ENCODE peak calls at places on chromosomes 13 and 19, in five cellular contexts. One of them, this sample, is unnamed.
A peak's percentile ranks its signal among the peaks of the same experiment; 100 is the strongest.

GRCh38 chr19:768424-768823 is 17.5 kb downstream of the MISP start:
- DNase-seq in HCT116: no peak
- DNase-seq in fibroblast of villous mesenchyme: peak; percentile 93
- DNase-seq in NB4: no peak
- DNase-seq in tibial nerve: no peak
- DNase-seq in this sample: no peak

GRCh38 chr13:35957174-35957867 is 173.9 kb downstream of the DCLK1 start:
- DNase-seq in HCT116: no peak
- DNase-seq in fibroblast of villous mesenchyme: peak; percentile 20
- DNase-seq in NB4: no peak
- DNase-seq in tibial nerve: peak; percentile 44
- DNase-seq in this sample: no peak

GRCh38 chr13:30142502-30143211 is 164.7 kb downstream of the KATNAL1 start:
- DNase-seq in HCT116: peak; percentile 21
- DNase-seq in fibroblast of villous mesenchyme: peak; percentile 99
- DNase-seq in NB4: no peak
- DNase-seq in tibial nerve: peak; percentile 62
- DNase-seq in this sample: no peak

GRCh38 chr19:3546119-3546518 is 7.1 kb downstream of the TEKTIP1 start:
- DNase-seq in HCT116: no peak
- DNase-seq in fibroblast of villous mesenchyme: no peak
- DNase-seq in NB4: no peak
- DNase-seq in tibial nerve: no peak
- DNase-seq in this sample: no peak

GRCh38 chr13:31278874-31279273 is 79.1 kb downstream of the B3GLCT start:
- DNase-seq in HCT116: no peak
- DNase-seq in fibroblast of villous mesenchyme: no peak
- DNase-seq in NB4: no peak
- DNase-seq in tibial nerve: no peak
- DNase-seq in this sample: no peak

GRCh38 chr13:72097568-72097967 is 230.6 kb upstream of the DACH1 start:
- DNase-seq in HCT116: no peak
- DNase-seq in fibroblast of villous mesenchyme: no peak
- DNase-seq in NB4: no peak
- DNase-seq in tibial nerve: no peak
- DNase-seq in this sample: no peak

GRCh38 chr13:39512687-39513086 is 90.3 kb downstream of the LHFPL6 start:
- DNase-seq in HCT116: no peak
- DNase-seq in fibroblast of villous mesenchyme: no peak
- DNase-seq in NB4: no peak
- DNase-seq in tibial nerve: no peak
- DNase-seq in this sample: no peak

GRCh38 chr13:33110713-33111413 is 94.6 kb downstream of the KL start:
- DNase-seq in HCT116: no peak
- DNase-seq in fibroblast of villous mesenchyme: no peak
- DNase-seq in NB4: no peak
- DNase-seq in tibial nerve: peak; percentile 40
- DNase-seq in this sample: no peak

GRCh38 chr19:44623080-44623479 is 9.7 kb downstream of the IGSF23 start:
- DNase-seq in HCT116: no peak
- DNase-seq in fibroblast of villous mesenchyme: peak; percentile 55
- DNase-seq in NB4: peak; percentile 65
- DNase-seq in tibial nerve: no peak
- DNase-seq in this sample: no peak

DNA sequence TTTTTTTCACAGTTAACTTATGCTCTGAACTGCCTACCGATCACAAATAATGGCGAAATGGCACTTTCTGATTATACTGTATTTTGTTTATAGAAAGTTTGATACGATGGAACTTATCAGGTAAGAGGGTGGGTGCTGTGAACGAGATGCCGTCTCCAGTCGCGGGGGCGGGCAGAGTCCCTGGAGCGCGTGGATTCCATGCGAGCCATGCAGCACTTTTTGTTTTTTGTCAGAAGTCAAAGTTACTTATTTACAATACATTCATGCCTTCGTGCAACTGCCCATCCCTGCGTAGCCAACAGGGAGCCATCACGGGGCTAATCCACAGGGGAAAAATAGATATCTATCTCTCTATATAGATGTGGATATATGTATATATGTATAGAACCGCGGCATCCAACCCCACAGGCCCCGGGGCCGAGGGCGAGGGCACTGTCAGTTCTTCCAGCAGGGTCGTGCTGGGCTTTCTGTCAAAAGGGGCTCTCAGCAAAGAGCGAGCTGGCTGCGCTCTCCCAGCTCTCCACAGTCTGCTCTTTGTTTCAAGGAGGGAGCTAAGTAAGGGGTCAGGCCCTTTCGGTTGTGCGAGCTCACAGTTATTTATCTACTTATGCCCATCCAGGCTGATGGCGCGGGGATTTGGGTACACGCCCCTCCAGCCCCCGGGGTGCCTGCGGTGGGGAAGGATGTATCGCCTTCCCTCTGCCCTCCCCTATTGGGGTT is 3.4 kb downstream of the SLITRK1 start:
- DNase-seq in HCT116: no peak
- DNase-seq in fibroblast of villous mesenchyme: no peak
- DNase-seq in NB4: no peak
- DNase-seq in tibial nerve: no peak
- DNase-seq in this sample: no peak
- H3K4me3 ChIP-seq in HCT116: no peak overlapping the region
- H3K4me3 ChIP-seq in fibroblast of villous mesenchyme: no peak overlapping the region
- H3K4me3 ChIP-seq in NB4: no peak overlapping the region
- H3K4me3 ChIP-seq in tibial nerve: peak overlapping the region; percentile 31
- H3K4me3 ChIP-seq in this sample: no peak overlapping the region

GRCh38 chr13:76668716-76669115 is 217.5 kb downstream of the KCTD12 start:
- DNase-seq in HCT116: no peak
- DNase-seq in fibroblast of villous mesenchyme: no peak
- DNase-seq in NB4: no peak
- DNase-seq in tibial nerve: no peak
- DNase-seq in this sample: no peak
- H3K4me3 ChIP-seq in HCT116: no peak overlapping the region
- H3K4me3 ChIP-seq in fibroblast of villous mesenchyme: no peak overlapping the region
- H3K4me3 ChIP-seq in NB4: no peak overlapping the region
- H3K4me3 ChIP-seq in tibial nerve: no peak overlapping the region
- H3K4me3 ChIP-seq in this sample: no peak overlapping the region

GRCh38 chr19:51600940-51601575 is 29.1 kb downstream of the SIGLEC5 start:
- DNase-seq in HCT116: no peak
- DNase-seq in fibroblast of villous mesenchyme: no peak
- DNase-seq in NB4: no peak
- DNase-seq in tibial nerve: no peak
- DNase-seq in this sample: no peak
- H3K4me3 ChIP-seq in HCT116: no peak overlapping the region
- H3K4me3 ChIP-seq in fibroblast of villous mesenchyme: no peak overlapping the region
- H3K4me3 ChIP-seq in NB4: no peak overlapping the region
- H3K4me3 ChIP-seq in tibial nerve: no peak overlapping the region
- H3K4me3 ChIP-seq in this sample: no peak overlapping the region

GRCh38 chr13:50081106-50081898 is 66.1 kb downstream of the KCNRG start:
- DNase-seq in HCT116: no peak
- DNase-seq in fibroblast of villous mesenchyme: no peak
- DNase-seq in NB4: peak; percentile 75
- DNase-seq in tibial nerve: peak; percentile 38
- DNase-seq in this sample: no peak
- H3K4me3 ChIP-seq in HCT116: peak overlapping the region; percentile 90
- H3K4me3 ChIP-seq in fibroblast of villous mesenchyme: peak overlapping the region; percentile 90
- H3K4me3 ChIP-seq in NB4: peak overlapping the region; percentile 80
- H3K4me3 ChIP-seq in tibial nerve: peak overlapping the region; percentile 89
- H3K4me3 ChIP-seq in this sample: peak overlapping the region; percentile 82

DNA sequence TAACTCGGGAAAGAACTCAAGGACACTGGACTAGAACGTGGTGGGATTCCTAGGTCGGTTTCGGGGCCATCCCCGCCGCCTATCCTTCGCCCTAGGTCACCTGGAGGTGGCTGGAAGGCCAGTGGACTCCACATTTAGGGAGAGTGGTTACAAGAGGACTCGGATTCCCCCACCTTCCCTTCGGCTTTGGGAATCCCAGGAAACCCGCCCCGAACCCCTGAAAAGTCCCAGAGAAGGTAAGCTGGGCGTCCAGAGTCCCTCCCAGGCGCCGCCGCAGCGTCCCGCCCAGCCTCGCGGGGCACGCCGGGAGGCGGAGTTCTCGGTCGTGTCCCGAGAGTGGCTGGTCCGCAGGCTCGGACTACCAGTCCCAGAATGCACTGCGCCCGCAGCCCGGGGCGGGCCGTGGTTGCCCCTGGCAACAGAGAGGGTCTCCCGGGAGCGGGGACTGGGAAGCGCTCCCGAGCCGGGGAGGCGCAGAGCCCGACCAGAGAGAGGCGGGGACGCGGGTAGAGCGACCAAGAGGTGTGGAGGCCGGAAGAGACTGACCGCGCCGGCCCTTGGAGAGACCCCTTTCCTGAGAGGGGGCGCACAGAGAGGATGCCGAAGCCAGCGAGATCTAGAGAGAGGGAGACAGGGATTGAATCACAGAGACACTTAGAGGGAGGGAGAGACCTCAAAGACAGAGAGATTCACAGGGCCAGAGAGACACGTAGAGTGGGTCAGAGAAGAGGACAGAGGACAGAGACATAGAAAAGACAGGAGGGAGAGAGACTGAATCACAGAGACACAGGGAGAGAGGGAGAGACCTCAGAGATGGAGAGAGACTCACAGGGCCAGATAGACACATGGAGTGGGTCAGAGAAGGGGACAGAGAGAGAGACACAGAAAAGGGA is 2.6 kb upstream of the PRKCG start:
- DNase-seq in HCT116: no peak
- DNase-seq in fibroblast of villous mesenchyme: peak; percentile 87
- DNase-seq in NB4: peak; percentile 90
- DNase-seq in tibial nerve: peak; percentile 88
- DNase-seq in this sample: no peak
- H3K4me3 ChIP-seq in HCT116: peak overlapping the region; percentile 32
- H3K4me3 ChIP-seq in fibroblast of villous mesenchyme: peak overlapping the region; percentile 59
- H3K4me3 ChIP-seq in NB4: peak overlapping the region; percentile 45
- H3K4me3 ChIP-seq in tibial nerve: peak overlapping the region; percentile 17
- H3K4me3 ChIP-seq in this sample: peak overlapping the region; percentile 65

DNA sequence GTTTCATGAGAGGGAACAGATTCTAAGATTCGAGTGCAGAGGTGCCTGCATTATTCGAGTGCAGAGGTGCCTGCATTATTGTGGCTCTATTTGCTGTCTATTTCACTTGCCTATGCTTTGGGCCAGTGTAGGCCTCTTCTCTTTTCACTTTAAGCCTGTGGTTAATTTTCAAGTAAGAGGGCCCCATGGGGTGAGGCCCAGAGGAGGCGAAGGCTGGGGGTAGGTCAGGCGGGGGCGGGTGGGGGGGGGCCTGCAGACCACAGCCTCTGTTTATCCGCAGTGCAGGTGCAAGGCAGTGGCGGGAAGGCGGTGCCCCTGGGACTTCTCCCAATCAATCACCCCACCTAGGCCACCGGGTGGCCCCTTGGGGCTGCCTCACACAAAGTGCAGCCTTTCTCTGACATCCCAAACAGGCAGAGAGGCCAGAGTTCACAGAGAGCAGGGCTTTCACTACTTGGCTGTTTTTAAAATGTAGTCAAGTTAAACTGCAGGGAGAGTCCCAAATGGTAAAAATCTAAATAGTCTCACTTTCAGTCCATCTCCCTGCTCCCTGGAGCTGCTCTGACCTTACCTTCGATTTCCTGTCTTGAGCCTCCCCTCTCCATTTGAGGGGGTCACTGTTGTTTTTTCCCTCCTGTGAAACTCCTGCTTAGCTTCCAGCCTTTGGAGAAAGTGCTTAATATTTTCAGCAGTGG is 249.1 kb downstream of the DLEU7 start:
- DNase-seq in HCT116: no peak
- DNase-seq in fibroblast of villous mesenchyme: no peak
- DNase-seq in NB4: peak; percentile 85
- DNase-seq in tibial nerve: no peak
- DNase-seq in this sample: no peak
- H3K4me3 ChIP-seq in HCT116: no peak overlapping the region
- H3K4me3 ChIP-seq in fibroblast of villous mesenchyme: no peak overlapping the region
- H3K4me3 ChIP-seq in NB4: no peak overlapping the region
- H3K4me3 ChIP-seq in tibial nerve: no peak overlapping the region
- H3K4me3 ChIP-seq in this sample: no peak overlapping the region

This sample was measured in Panc1.